ENCODE peak calls at places on chromosomes 13 and 19, in four cellular contexts. F is Karpas-422, B is left ventricle myocardium inferior, L is heart right ventricle. I is an unnamed sample. For H3K36me3, the result is how much of the 10 kb centered on the place peaks cover.

GRCh38 chr13:27825153-27825552 is 32.9 kb downstream of the GSX1 start:
- DNase-seq in L (no peak), F (no peak), B (no peak), I (no peak)

GRCh38 chr19:51108805-51109146 is 567 bp upstream of the CTU1 start:
- DNase-seq in F (no peak), L (no peak), B (no peak), I (no peak)

GRCh38 chr13:99658266-99658991 is 157.2 kb downstream of the TM9SF2 start:
- DNase-seq in L (peak), F (peak), B (peak), I (peak)

GRCh38 chr13:74003374-74003773 is 130.8 kb downstream of the KLF12 start:
- DNase-seq in F (no peak), B (no peak), L (no peak), I (no peak)

GRCh38 chr13:47858678-47859050 is 142.4 kb downstream of the SUCLA2 start:
- DNase-seq in F (no peak), B (no peak), L (no peak), I (no peak)

GRCh38 chr19:41990028-41990427 is 4.0 kb downstream of the ATP1A3 start:
- DNase-seq in B (no peak), L (no peak), F (no peak), I (no peak)

GRCh38 chr13:98890920-98891319 is 86.9 kb downstream of the DOCK9 start:
- DNase-seq in B (no peak), L (no peak), F (no peak), I (peak)

GRCh38 chr19:42284066-42284501 is 15.0 kb downstream of the CIC start:
- DNase-seq in F (peak), L (peak), B (peak), I (peak)

GRCh38 chr13:39451301-39451700 is 151.7 kb downstream of the LHFPL6 start:
- DNase-seq in L (no peak), F (no peak), B (no peak), I (no peak)

GRCh38 chr19:4199699-4200293 is 17.3 kb downstream of the ANKRD24 start:
- DNase-seq in F (no peak), L (no peak), B (no peak), I (peak)

GRCh38 chr13:33633701-33634525 is 184.0 kb upstream of the RFC3 start:
- DNase-seq in L (no peak), B (no peak), F (no peak), I (no peak)

GRCh38 chr13:33918199-33918932 is 100.4 kb downstream of the RFC3 start:
- DNase-seq in F (no peak), L (no peak), B (no peak), I (no peak)

GRCh38 chr13:34174671-34175145 is 356.8 kb downstream of the RFC3 start:
- DNase-seq in L (no peak), F (no peak), B (no peak), I (no peak)

DNA sequence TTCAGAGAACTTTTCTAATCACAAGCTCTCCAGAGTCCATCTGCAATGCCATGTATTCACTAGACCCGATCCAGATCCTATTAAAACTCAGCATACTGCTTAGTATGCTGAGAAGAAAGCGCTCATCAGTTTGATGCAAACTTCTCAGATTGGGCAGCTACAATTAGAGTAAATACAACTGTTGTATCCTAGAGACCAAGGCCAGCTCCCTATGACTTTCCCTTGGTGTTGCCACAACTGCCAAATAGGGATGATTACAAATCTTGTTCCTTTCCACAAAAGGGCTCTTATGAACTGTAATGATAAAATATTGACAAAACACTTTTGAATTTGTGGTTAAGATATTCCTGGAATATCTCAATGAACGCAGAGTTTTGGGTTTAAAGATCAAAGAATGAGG is 191.2 kb downstream of the SPRY2 start:
- DNase-seq in F (no peak), L (no peak), B (no peak), I (no peak)
- H3K36me3 ChIP-seq in F (under half), L (under half), B (under half), I (under half)

DNA sequence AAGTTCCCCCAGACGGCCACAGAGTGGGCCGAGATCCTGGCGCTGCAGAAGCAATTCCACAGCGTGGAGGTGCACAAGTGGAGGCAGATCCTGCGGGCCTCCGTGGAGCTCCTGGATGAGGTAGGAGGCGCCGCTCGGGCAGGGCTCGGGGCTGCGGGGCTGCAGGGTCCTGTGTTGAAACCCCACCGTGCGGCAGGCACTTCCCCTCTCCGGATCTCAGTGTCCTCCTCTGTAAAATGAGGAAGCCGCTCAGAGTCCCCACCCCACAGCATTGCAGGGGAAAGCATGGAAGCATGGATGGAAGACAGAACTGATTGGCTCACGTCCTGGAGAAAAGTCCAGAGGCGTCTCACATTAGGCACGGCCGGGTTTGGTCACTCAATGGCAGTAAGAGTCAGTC is 6.8 kb upstream of the SCN1B start:
- DNase-seq in B (no peak), F (no peak), L (no peak), I (no peak)
- H3K36me3 ChIP-seq in B (half or more), F (under half), L (half or more), I (half or more)

DNA sequence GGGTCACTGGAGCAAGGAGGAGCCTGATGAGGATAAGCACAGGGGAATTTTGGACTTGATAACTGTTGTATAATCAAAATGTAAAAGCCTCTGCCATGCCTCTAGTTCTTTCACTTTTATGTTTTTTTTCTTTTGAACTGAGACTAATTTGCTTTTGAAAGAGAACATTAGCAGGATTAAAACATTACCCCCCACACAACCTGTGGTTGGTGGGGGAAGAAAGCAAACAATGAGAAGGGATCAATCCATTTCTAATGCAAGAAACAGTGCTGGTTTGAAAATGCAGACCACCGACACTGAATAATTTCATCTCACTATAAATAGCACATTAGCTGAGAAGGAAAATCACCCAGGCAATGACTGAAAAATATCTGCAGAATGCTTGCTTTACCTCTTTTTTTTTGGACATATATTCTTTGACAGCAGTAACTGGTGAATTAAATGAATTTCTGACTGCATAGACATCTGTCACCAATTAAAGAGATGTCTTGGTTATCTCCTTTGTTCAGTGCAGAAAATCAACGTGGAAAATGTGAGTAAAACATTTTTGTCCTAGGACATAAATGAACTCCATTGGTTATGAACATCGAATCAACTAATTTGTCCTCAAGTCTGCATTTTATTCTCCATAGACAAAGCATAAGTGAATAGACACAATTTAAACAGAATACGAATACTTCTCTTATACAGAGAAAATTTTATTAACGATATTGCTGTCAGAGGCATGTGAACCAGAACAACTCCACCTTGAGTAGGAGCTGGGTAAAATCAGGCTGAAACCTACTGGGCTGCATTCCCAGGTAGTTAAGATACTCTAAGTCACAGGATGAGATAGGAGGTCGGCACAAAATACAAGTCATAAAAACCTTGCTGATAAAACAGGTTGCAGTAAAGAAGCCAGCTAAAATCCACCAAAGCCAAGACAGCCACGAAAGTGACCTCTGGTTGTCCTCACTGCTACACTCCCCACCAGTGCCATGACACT is 48.8 kb upstream of the TRPC4 start:
- DNase-seq in L (no peak), B (no peak), F (no peak), I (no peak)
- H3K36me3 ChIP-seq in L (under half), B (under half), F (under half), I (under half)

GRCh38 chr19:47704024-47704423 is 9.2 kb upstream of the EHD2 start:
- DNase-seq in L (no peak), F (no peak), B (no peak), I (no peak)

GRCh38 chr19:47703301-47703700 is 9.9 kb upstream of the EHD2 start:
- DNase-seq in F (no peak), B (no peak), L (no peak), I (no peak)

GRCh38 chr19:47700934-47701716 is 12.1 kb upstream of the EHD2 start:
- DNase-seq in L (no peak), F (no peak), B (no peak), I (no peak)

GRCh38 chr19:47702671-47703070 is 10.6 kb upstream of the EHD2 start:
- DNase-seq in B (no peak), F (no peak), L (no peak), I (no peak)

DNA sequence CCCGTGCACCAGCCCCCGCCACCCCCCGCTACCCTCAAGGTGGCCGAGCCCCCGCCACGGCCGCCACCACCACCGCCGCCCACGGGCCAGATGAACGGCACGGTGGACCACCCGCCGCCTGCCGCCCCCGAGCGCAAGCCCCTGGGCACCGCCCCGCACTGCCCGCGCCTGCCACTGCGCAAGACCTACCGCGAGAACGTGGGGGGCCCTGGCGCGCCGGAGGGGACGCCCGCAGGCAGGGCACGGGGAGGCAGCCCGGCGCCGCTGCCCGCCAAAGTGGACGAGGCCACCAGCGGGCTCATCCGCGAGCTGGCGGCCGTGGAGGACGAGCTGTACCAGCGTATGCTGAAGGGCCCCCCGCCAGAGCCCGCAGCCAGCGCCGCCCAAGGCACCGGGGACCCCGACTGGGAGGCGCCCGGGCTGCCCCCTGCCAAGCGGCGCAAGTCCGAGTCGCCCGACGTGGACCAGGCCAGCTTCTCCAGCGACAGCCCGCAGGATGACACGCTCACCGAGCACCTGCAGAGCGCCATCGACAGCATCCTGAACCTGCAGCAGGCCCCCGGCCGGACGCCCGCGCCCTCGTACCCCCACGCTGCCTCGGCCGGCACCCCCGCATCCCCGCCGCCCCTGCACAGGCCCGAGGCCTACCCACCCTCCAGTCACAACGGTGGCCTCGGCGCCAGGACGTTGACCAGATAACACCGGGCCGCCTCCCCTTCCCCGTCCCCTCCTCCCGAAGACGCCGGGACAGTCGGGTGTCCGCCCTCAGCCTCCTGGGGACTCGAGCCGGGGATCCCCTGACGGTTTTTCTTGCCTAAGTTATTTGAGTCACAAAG is 11.3 kb upstream of the EHD2 start:
- DNase-seq in F (no peak), L (no peak), B (no peak), I (peak)
- H3K36me3 ChIP-seq in F (under half), L (half or more), B (half or more), I (under half)

DNA sequence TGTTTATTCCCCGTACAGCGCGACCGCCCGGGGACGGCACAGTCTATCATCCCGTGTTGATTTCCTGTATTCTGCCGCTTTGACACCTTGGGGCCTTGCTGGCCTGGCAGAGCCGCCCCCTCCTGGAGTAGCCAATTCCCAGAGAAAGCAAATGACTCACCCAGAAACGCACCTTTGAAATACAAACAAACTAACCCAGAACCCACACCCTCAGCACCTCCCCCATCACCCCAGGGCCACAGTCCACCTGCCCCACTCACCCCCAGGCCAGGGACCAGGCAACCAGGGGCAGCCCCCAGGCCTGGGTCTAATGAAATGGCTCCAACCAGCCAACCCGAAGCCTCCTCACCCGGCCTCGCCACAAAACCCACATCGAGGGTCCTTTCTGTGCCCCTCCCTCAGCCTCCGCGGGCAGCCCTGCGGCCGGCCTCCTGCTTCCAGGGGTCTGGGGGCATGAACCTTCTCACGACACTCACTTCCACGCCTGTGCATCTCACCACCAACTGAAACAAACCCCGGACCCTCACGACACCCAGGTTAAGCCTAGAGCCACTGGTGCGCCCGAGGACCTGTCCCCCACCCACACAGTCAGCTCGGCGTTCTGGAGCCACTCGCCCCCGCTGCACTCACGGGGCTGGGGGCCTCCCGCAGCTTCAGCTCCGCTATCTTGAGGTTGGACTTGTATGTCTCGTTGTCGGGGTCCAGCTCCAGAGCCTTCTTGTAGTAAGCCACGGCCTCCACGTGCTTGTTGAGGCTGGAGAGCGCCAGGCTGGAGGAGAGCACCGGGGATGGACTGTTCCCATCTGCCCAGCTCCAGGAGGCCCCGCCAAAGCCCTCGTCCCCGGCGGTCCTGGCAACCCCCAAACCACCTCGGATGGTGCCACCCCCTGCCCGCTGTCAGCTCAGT is 20.9 kb downstream of the SGTA start:
- DNase-seq in L (no peak), B (no peak), F (no peak), I (peak)
- H3K36me3 ChIP-seq in L (half or more), B (half or more), F (under half), I (under half)

DNA sequence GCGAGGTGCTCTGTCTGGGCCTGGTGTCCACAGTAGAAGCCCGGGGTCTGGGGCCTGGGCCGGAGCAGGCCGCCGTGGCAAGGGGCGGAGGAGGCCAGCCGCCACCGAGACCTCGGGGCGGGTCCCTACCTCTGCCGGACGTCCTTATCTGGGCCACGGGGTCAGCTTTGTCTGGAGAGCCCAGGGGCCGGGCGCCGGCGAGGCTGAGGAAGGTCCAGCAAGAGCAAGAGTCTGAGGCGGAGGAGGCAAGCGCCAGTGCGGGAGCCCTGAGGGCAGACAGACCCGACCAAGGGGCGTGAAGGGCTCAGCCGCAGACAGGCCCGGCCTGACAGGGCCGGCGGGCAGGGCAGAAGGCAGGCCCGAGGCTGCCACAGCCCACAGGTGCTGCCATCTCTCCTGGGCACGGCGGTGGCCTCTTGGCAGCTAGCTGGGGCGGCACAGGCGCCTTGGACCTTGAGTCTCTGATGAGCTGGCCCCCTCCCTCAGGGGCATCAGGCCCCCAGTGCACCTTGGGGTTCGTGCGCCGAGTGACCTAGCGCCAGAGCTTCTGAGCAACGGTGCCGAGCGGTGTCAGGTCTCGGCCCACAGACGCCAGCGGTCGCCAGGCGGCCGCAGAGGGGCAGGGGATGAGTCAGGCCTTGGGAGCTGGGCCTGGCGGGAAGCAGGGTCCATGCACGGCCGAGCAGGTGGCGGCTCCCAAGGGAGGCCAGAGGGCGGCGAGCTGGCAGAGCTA is 19.1 kb upstream of the AKAP8 start:
- DNase-seq in F (no peak), L (no peak), B (no peak), I (no peak)
- H3K36me3 ChIP-seq in F (under half), L (half or more), B (half or more), I (under half)

DNA sequence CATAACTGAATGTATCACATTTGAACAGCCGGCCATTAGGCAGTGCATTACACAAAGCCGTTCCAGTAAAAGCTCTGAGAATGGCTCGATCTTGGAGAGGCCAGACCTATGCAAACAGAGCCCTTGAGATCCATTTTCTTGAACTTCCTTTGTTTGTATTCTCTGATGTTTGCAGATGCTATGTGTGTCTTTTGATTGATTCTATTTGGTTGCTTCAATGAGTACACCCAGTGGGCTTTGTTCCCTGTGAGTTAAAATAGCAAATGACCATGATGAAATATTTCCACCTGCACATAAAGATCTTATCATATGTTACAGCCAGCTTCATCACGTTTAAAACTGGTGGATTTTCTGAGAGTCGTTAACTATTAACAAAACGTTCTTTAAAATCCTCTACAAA is 1104.9 kb upstream of the SLC10A2 start:
- DNase-seq in B (no peak), F (no peak), L (no peak), I (no peak)
- H3K36me3 ChIP-seq in B (under half), F (under half), L (under half), I (under half)

I was measured in H7.